ENCODE peak calls at places on chromosomes 16 and 17, in six cellular contexts. A is right lobe of liver, O is mesenchymal stem cell, P is cardiac muscle cell, D is astrocyte, L is HCT116. X is an unnamed sample. For H3K4me1 and H3K36me3, the result is how much of the 10 kb centered on the place peaks cover.

GRCh38 chr17:50905460-50905803 is 39.3 kb upstream of the TOB1 start:
- DNase-seq in A (peak), O (no peak), P (no peak), D (no peak), L (no peak), X (no peak)

GRCh38 chr17:77708936-77709335 is 249.6 kb upstream of the TNRC6C start:
- DNase-seq in A (no peak), O (no peak), P (no peak), D (no peak), L (no peak), X (no peak)

GRCh38 chr16:50666658-50667496 is 14.2 kb downstream of the SNX20 start:
- DNase-seq in A (no peak), O (no peak), P (no peak), D (no peak), L (no peak), X (no peak)

GRCh38 chr16:48408688-48409087 is 23.5 kb upstream of the SIAH1 start:
- DNase-seq in A (peak), O (peak), P (peak), D (peak), L (no peak), X (no peak)

GRCh38 chr16:80875616-80876015 is 71.2 kb upstream of the CDYL2 start:
- DNase-seq in A (no peak), O (no peak), P (peak), D (no peak), L (no peak), X (no peak)

GRCh38 chr16:16144416-16144815 is 78.9 kb downstream of the ABCC6 start:
- DNase-seq in A (no peak), O (no peak), P (no peak), D (peak), L (no peak), X (no peak)

GRCh38 chr17:42002792-42003301 is 14.4 kb downstream of the DNAJC7 start:
- DNase-seq in A (no peak), O (no peak), P (no peak), D (peak), L (no peak), X (no peak)

GRCh38 chr16:89720520-89720858 is 209 bp downstream of the VPS9D1 start:
- DNase-seq in A (peak), O (peak), P (no peak), D (no peak), L (no peak), X (peak)

GRCh38 chr17:83193336-83194188 is 114.2 kb downstream of the METRNL start:
- DNase-seq in A (peak), O (no peak), P (no peak), D (peak), L (no peak), X (peak)

GRCh38 chr16:15610369-15610871 is 32.5 kb downstream of the MARF1 start:
- DNase-seq in A (no peak), O (peak), P (peak), D (peak), L (no peak), X (no peak)

GRCh38 chr17:8965394-8966168 is at the start of gene PIK3R5:
- DNase-seq in A (peak), O (no peak), P (no peak), D (no peak), L (no peak), X (peak)

GRCh38 chr16:3074860-3075545 is 9.6 kb downstream of the IL32 start:
- DNase-seq in A (no peak), O (no peak), P (no peak), D (no peak), L (no peak), X (peak)

GRCh38 chr16:57266531-57267268 is 17.8 kb downstream of the PLLP start:
- DNase-seq in A (peak), O (no peak), P (peak), D (no peak), L (no peak), X (no peak)

GRCh38 chr16:58614212-58614611 is 15.4 kb downstream of the CNOT1 start:
- DNase-seq in A (no peak), O (peak), P (peak), D (no peak), L (no peak), X (no peak)

GRCh38 chr17:40810505-40810904 is 10.7 kb upstream of the KRT28 start:
- DNase-seq in A (no peak), O (no peak), P (no peak), D (peak), L (no peak), X (no peak)

GRCh38 chr16:86104537-86105048 is 205.6 kb downstream of the IRF8 start:
- DNase-seq in A (no peak), O (no peak), P (no peak), D (no peak), L (no peak), X (no peak)

GRCh38 chr16:29814592-29814991 is 1.4 kb upstream of the PAGR1 start:
- DNase-seq in A (peak), O (no peak), P (no peak), D (no peak), L (no peak), X (no peak)

GRCh38 chr16:29815793-29816693 is at the start of gene PAGR1:
- DNase-seq in A (peak), O (peak), P (peak), D (peak), L (peak), X (peak)

GRCh38 chr16:29813644-29814562 is 1.9 kb downstream of the PRRT2 start:
- DNase-seq in A (no peak), O (no peak), P (no peak), D (no peak), L (no peak), X (no peak)

GRCh38 chr16:29816694-29817441 is 916 bp downstream of the PAGR1 start:
- DNase-seq in A (peak), O (peak), P (peak), D (no peak), L (no peak), X (peak)

GRCh38 chr16:29815032-29815721 is 775 bp upstream of the PAGR1 start:
- DNase-seq in A (peak), O (peak), P (peak), D (no peak), L (no peak), X (peak)
- H3K4me1 ChIP-seq in A (under half), O (half or more), P (under half), D (under half), L (under half), X (half or more)

GRCh38 chr16:31105677-31106213 is 2.4 kb upstream of the BCKDK start:
- DNase-seq in A (peak), O (peak), P (peak), D (no peak), L (no peak), X (peak)

GRCh38 chr16:31094424-31095120 is at the start of gene VKORC1:
- DNase-seq in A (peak), O (peak), P (peak), D (peak), L (peak), X (peak)

GRCh38 chr16:31094088-31094423 is 541 bp downstream of the VKORC1 start:
- DNase-seq in A (no peak), O (no peak), P (no peak), D (no peak), L (no peak), X (peak)

GRCh38 chr16:31099860-31100638 is 5.5 kb upstream of the VKORC1 start:
- DNase-seq in A (no peak), O (peak), P (peak), D (peak), L (no peak), X (peak)
- H3K36me3 ChIP-seq in A (under half), O (under half), P (under half), D (under half), L (under half), X (under half)

GRCh38 chr17:76577876-76578275 is 7.8 kb downstream of the ST6GALNAC2 start:
- DNase-seq in A (no peak), O (no peak), P (no peak), D (no peak), L (no peak), X (no peak)

GRCh38 chr17:76581515-76581914 is 4.1 kb downstream of the ST6GALNAC2 start:
- DNase-seq in A (no peak), O (no peak), P (no peak), D (no peak), L (no peak), X (no peak)

GRCh38 chr17:76578376-76578775 is 7.3 kb downstream of the ST6GALNAC2 start:
- DNase-seq in A (no peak), O (no peak), P (no peak), D (no peak), L (no peak), X (no peak)

GRCh38 chr17:76576189-76576588 is 9.5 kb downstream of the ST6GALNAC2 start:
- DNase-seq in A (no peak), O (no peak), P (no peak), D (no peak), L (no peak), X (no peak)

DNA sequence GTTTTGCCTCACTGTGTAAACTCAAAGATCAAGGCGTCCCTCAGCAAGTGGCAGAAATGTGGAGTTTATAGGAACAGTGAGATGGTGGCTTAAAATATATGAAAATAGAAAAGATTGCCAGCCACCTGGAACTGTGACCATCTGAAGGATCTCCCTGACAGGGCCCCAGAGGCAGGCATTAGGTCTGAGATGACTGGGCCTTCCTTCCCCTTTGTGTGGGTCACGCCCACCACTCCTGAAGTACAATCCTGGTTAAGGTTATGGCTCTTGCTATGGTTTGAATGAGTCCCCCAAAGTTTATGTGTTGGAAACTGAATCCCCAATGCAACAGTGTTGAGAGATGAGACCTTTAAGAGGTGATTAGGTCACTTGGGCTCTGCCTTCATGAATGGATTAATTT is 6.4 kb downstream of the ST6GALNAC2 start:
- DNase-seq in A (no peak), O (no peak), P (no peak), D (no peak), L (no peak), X (no peak)
- H3K27ac ChIP-seq in A (no peak), O (no peak), P (no peak), D (no peak), L (no peak), X (no peak)

GRCh38 chr16:71854369-71854948 is 8.7 kb downstream of the ATXN1L start:
- DNase-seq in A (no peak), O (no peak), P (no peak), D (no peak), L (no peak), X (no peak)

GRCh38 chr16:71853413-71853812 is 7.6 kb downstream of the ATXN1L start:
- DNase-seq in A (no peak), O (no peak), P (no peak), D (no peak), L (no peak), X (peak)

GRCh38 chr16:71852146-71852545 is 6.4 kb downstream of the ATXN1L start:
- DNase-seq in A (no peak), O (no peak), P (no peak), D (no peak), L (no peak), X (no peak)

GRCh38 chr16:71851726-71852125 is 6.0 kb downstream of the ATXN1L start:
- DNase-seq in A (no peak), O (no peak), P (no peak), D (no peak), L (no peak), X (no peak)

DNA sequence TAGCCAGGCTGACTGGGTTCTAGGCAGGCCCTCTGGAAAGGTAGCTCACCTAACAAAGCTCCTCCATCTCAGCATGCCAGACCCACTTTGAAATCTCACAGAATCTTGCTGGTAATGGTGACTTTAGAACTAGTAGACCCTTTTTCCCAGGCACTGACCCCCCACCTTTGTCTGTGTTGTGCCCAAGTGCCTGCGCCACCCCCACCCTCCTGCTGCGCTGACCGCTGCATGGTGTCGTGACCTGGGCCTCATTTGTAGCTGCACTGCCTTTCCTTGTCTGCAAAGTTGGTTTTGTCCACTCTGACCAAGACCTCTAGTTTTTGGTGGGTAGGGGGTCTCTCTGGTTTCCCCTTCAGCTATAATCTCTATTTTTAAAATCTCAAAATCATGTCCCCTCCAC is 6.8 kb downstream of the ATXN1L start:
- DNase-seq in A (no peak), O (no peak), P (no peak), D (no peak), L (no peak), X (no peak)
- H3K4me1 ChIP-seq in A (under half), O (under half), P (under half), D (under half), L (under half), X (under half)